ENCODE peak calls at places on chromosome 22, in seven cellular contexts. U is lung, A is transverse colon, M is A549, G is neuronal stem cell, C is thoracic aorta, L is Panc1. I is an unnamed sample.

GRCh38 chr22:22164541-22165272 is 79.9 kb upstream of the VPREB1 start:
- DNase-seq in C (no peak), G (no peak), A (no peak), M (no peak), L (no peak), U (no peak), I (no peak)

GRCh38 chr22:21657361-21658118 is 8.3 kb upstream of the PPIL2 start:
- DNase-seq in G (peak), L (no peak), C (no peak), A (peak), U (peak), M (peak), I (no peak)

GRCh38 chr22:44669725-44670027 is 32.3 kb upstream of the PRR5 start:
- DNase-seq in U (no peak), G (no peak), A (no peak), M (peak), L (no peak), C (no peak), I (no peak)

GRCh38 chr22:22099833-22100812 is 117.5 kb upstream of the TOP3B start:
- DNase-seq in U (no peak), C (no peak), A (no peak), L (no peak), M (no peak), G (no peak), I (no peak)

GRCh38 chr22:39292002-39292401 is 27.4 kb downstream of the RPL3 start:
- DNase-seq in M (no peak), U (no peak), G (no peak), C (no peak), A (no peak), L (no peak), I (no peak)

GRCh38 chr22:23149743-23150238 is 4.5 kb downstream of the RAB36 start:
- DNase-seq in C (no peak), A (no peak), M (no peak), U (no peak), G (no peak), L (no peak), I (no peak)

GRCh38 chr22:24432059-24432853 is 4.9 kb downstream of the ADORA2A start:
- DNase-seq in L (no peak), M (no peak), U (no peak), G (no peak), A (peak), C (no peak), I (no peak)

GRCh38 chr22:39994566-39995345 is at the start of gene FAM83F:
- DNase-seq in U (no peak), M (no peak), L (no peak), A (peak), G (no peak), C (no peak), I (no peak)

GRCh38 chr22:19639610-19640135 is 74.6 kb upstream of the SEPTIN5 start:
- DNase-seq in C (no peak), A (no peak), G (no peak), U (no peak), M (no peak), L (no peak), I (no peak)

GRCh38 chr22:29946220-29946619 is 63.2 kb downstream of the MTMR3 start:
- DNase-seq in M (no peak), G (no peak), U (no peak), L (no peak), A (no peak), C (no peak), I (no peak)

GRCh38 chr22:20037419-20037818 is 16.5 kb downstream of the TANGO2 start:
- DNase-seq in A (no peak), C (no peak), L (no peak), G (no peak), M (no peak), U (no peak), I (no peak)

GRCh38 chr22:23575601-23576000 is 4.5 kb downstream of the IGLL1 start:
- DNase-seq in G (no peak), A (no peak), U (no peak), L (no peak), M (no peak), C (no peak), I (no peak)

GRCh38 chr22:44729391-44730012 is 22.9 kb upstream of the ARHGAP8 start:
- DNase-seq in C (no peak), M (no peak), U (peak), L (no peak), A (no peak), G (no peak), I (no peak)

GRCh38 chr22:29313126-29314071 is 2.1 kb downstream of the RASL10A start:
- DNase-seq in C (no peak), M (no peak), A (peak), L (no peak), G (no peak), U (no peak), I (no peak)

GRCh38 chr22:30210235-30210831 is 36.2 kb downstream of the LIF start:
- DNase-seq in U (no peak), C (no peak), A (no peak), G (no peak), L (no peak), M (peak), I (no peak)

GRCh38 chr22:46047841-46048595 is 71.1 kb upstream of the WNT7B start:
- DNase-seq in A (peak), G (no peak), C (no peak), U (no peak), M (no peak), L (no peak), I (no peak)
- H3K27ac ChIP-seq in A (peak), G (no peak), C (peak), U (peak), M (no peak), L (peak), I (no peak)

GRCh38 chr22:49961601-49962011 is 1.0 kb downstream of the PIM3 start:
- DNase-seq in C (no peak), U (peak), M (no peak), G (no peak), L (no peak), A (no peak), I (no peak)
- H3K27ac ChIP-seq in C (peak), U (peak), M (peak), G (no peak), L (peak), A (peak), I (peak)

DNA sequence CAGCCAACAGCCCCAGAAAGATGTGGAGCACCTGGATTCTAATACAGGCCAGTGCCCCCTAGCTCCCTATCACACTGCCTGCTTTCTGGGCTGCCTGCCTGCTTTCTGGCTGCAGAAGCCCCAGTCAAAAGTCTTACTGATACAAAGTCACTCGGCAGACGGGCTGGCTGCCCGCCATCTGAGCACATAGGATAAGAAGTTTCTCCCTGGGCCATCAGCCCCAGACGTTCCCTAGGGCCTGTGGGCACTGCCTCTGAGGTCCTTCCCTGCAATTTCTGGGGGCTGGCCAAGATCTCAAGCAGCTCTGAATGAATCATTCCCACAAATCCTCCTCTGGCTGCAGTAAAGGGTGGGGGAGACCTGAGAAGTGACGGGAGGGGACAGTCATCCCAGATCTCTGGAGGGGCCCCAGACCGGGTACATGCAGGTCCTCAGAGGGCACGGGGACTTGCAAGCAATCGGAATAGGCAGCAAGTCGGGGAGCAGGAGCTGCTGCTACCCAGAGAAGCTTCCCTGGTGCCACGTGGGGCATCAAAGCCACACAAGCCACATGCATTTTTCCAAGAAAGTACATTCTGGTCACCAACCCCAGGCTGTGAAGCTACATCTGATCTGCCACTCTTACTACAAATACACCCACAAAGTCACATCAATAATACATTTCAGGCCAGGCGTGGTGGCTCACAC is 4.7 kb downstream of the TPST2 start:
- DNase-seq in M (no peak), G (no peak), U (peak), A (no peak), C (no peak), L (no peak), I (no peak)
- H3K27ac ChIP-seq in M (peak), G (no peak), U (no peak), A (no peak), C (no peak), L (no peak), I (no peak)

DNA sequence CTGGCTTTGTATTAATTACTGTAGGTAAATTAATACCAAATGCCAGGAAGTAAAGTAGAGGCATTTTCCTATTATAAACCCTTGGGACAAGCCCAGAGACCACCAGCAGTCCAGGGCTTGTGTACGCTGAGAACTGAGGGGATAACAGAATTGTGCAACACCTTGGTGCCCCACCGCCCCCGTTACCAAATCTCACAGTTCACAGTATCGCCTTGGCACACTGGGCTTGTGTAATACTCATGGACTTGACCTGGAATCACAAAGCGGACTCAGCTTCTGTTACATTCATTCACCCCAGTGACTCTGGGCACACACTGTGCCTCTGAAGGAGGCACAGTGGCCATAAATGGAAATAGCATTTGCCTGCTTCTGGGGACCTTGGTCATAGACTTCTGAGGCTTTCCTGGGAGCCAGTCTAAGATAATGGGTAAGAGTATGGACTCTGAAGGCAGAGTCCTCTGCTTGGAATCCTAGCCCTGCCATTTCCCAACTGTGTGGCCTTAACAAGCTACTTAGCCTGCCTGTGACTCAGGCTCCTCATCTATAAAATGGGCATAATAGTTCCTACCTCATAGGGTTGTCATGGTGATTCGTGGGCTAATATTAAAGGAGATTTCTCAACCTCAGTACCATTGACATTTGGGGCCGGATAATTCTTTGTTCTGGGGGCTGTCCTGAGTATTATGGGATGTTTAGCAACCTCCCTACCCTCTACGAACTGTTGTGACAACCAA is 53.7 kb downstream of the TIMP3 start:
- DNase-seq in C (no peak), L (no peak), M (no peak), U (no peak), G (no peak), A (no peak), I (no peak)
- H3K27ac ChIP-seq in C (no peak), L (no peak), M (no peak), U (peak), G (no peak), A (no peak), I (no peak)

GRCh38 chr22:48372395-48372794 is 1455.3 kb downstream of the BRD1 start:
- DNase-seq in L (no peak), U (no peak), A (no peak), G (no peak), M (no peak), C (no peak), I (no peak)
- H3K27ac ChIP-seq in L (no peak), U (no peak), A (no peak), G (no peak), M (peak), C (no peak), I (no peak)

GRCh38 chr22:17938484-17938924 is 85.9 kb downstream of the MICAL3 start:
- DNase-seq in G (no peak), C (no peak), L (no peak), A (no peak), M (no peak), U (no peak), I (no peak)
- H3K27ac ChIP-seq in G (no peak), C (no peak), L (no peak), A (no peak), M (no peak), U (no peak), I (no peak)

DNA sequence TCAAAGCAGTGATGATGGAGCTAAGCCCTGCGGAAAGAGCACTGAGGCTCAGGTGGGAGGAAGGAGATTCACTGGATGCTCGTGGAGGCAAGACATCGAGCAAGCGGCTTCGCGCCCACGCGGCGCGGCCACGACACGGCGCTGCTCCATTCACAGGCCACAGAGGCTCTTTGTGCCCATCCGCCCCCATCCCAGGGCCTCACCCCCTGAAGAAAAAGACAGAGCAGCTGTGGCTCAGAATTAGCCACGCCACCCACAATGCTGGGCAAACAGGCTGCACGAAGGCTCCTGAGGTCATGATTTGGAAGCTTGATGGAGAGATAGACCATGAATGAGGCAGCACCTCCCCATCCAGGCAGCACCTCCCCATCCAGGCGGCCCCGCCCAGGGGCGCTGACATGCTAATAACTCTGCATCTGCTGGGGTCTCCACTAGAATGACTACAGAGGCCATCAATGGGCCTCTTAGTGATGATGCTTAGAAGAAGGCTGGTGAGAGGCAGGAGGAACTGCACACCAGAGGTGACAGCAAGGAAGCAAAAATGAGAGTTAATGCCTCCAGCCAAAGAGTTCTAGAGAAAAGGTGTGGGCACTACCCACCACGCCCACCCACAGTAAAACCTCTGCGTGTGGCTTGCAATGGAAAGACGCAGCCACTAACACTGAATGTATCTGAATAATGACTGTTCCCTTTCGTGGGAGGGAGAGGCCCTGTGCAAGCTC is 43.5 kb downstream of the MYH9 start:
- DNase-seq in C (no peak), A (no peak), U (no peak), L (no peak), M (no peak), G (no peak), I (no peak)
- H3K27ac ChIP-seq in C (peak), A (peak), U (peak), L (peak), M (peak), G (no peak), I (no peak)

DNA sequence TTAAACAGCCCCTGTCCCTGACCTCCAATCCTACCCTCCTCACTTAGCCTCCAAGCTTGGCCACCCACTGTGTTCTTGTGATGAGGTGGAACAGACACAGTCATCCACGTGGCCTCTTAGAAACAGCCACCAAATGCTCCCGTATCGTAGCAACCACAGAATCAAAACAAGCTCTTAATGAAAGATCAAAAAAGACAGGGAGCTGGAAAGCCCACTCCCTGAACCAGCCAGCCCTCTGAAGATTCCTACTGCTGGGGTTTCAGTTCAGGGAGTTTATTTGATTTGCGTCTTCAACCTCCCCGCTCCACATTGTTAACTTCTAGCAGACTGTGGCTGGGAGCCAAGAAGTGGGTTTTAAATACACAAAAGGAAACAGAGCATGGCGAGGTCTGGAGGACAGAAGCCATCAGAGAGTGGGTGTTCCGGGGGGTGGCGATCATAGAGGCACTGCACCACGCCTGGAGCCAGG is 88.9 kb upstream of the GRK3 start:
- DNase-seq in L (no peak), A (no peak), C (no peak), G (no peak), U (peak), M (no peak), I (no peak)
- H3K27ac ChIP-seq in L (no peak), A (no peak), C (no peak), G (no peak), U (no peak), M (no peak), I (no peak)

GRCh38 chr22:43116932-43117331 is 6.4 kb downstream of the BIK start:
- DNase-seq in A (no peak), M (no peak), L (no peak), U (no peak), C (no peak), G (no peak), I (no peak)
- H3K27ac ChIP-seq in A (no peak), M (no peak), L (no peak), U (no peak), C (no peak), G (no peak), I (no peak)

I was measured in SK-N-MC.